ENCODE peak calls at places on chromosomes 5 and 9, in eight cellular contexts. J is CD8-positive, alpha-beta T cell; U is upper lobe of right lung; S is AG10803; K is Peyer's patch; G is fibroblast of gingiva; I is endothelial cell; V is activated T-cell treated with anti-CD3 and anti-CD28 coated beads for 48 hours. X is an unnamed sample.

GRCh38 chr9:33374634-33375237 is 27.6 kb downstream of the AQP7 start:
- DNase-seq in J (peak), G (peak), I (peak), V (peak), U (peak), S (peak), K (peak), X (peak)

GRCh38 chr5:77957-78804 is 13.8 kb upstream of the PLEKHG4B start:
- DNase-seq in K (no peak), S (peak), G (no peak), U (no peak), V (peak), J (no peak), I (peak), X (peak)

GRCh38 chr5:133665571-133665970 is 53.2 kb upstream of the FSTL4 start:
- DNase-seq in K (no peak), I (no peak), S (no peak), J (no peak), G (no peak), V (no peak), U (no peak), X (no peak)

GRCh38 chr5:61496406-61497307 is 164.6 kb downstream of the ZSWIM6 start:
- DNase-seq in G (peak), J (no peak), I (no peak), S (peak), U (no peak), V (no peak), K (no peak), X (no peak)

GRCh38 chr5:102823441-102823874 is 68.4 kb downstream of the PAM start:
- DNase-seq in S (peak), I (no peak), V (no peak), U (no peak), G (peak), K (no peak), J (no peak), X (no peak)

GRCh38 chr5:171790408-171790807 is 4.8 kb downstream of the SMIM23 start:
- DNase-seq in V (no peak), U (no peak), K (no peak), S (no peak), I (no peak), G (no peak), J (no peak), X (no peak)

GRCh38 chr5:126594676-126595485 is at the start of gene ALDH7A1:
- DNase-seq in U (peak), I (peak), V (peak), G (peak), J (no peak), S (peak), K (peak), X (no peak)

GRCh38 chr5:144086295-144086694 is 84.2 kb downstream of the YIPF5 start:
- DNase-seq in U (no peak), G (no peak), I (no peak), S (no peak), V (no peak), J (no peak), K (no peak), X (no peak)

GRCh38 chr9:15239816-15240215 is 67.2 kb downstream of the TTC39B start:
- DNase-seq in S (peak), I (no peak), V (no peak), U (no peak), J (no peak), K (no peak), G (peak), X (no peak)

GRCh38 chr5:56012281-56012963 is 17.7 kb upstream of the IL6ST start:
- DNase-seq in S (peak), V (no peak), K (no peak), J (peak), I (no peak), G (peak), U (no peak), X (no peak)

GRCh38 chr5:79172269-79172668 is 60.7 kb downstream of the BHMT start:
- DNase-seq in S (no peak), U (no peak), I (no peak), G (no peak), V (no peak), K (no peak), J (no peak), X (no peak)

GRCh38 chr9:105329729-105330082 is 85.3 kb downstream of the SLC44A1 start:
- DNase-seq in K (no peak), S (peak), U (no peak), V (no peak), G (peak), I (no peak), J (no peak), X (no peak)

GRCh38 chr9:130845901-130846381 is 10.9 kb downstream of the ABL1 start:
- DNase-seq in V (no peak), K (no peak), S (peak), J (no peak), U (no peak), I (no peak), G (peak), X (no peak)

GRCh38 chr5:166722939-166723338 is 1568.5 kb upstream of the WWC1 start:
- DNase-seq in J (no peak), S (peak), G (peak), K (no peak), I (no peak), V (no peak), U (no peak), X (peak)

GRCh38 chr5:59592101-59592500 is 301.4 kb downstream of the PDE4D start:
- DNase-seq in G (peak), I (no peak), U (no peak), S (peak), K (no peak), V (no peak), J (no peak), X (no peak)

GRCh38 chr5:168878121-168878520 is 299.0 kb upstream of the PANK3 start:
- DNase-seq in U (no peak), G (no peak), J (no peak), V (no peak), S (no peak), K (no peak), I (no peak), X (no peak)

GRCh38 chr5:17813214-17813613 is 179.0 kb downstream of the TAF11L14 start:
- DNase-seq in S (no peak), V (no peak), J (no peak), I (no peak), U (no peak), K (no peak), G (no peak), X (no peak)

GRCh38 chr5:126274396-126274795 is 148.8 kb upstream of the GRAMD2B start:
- DNase-seq in S (no peak), K (no peak), U (no peak), J (no peak), V (no peak), G (no peak), I (no peak), X (no peak)

GRCh38 chr5:95861858-95862561 is 39.5 kb upstream of the GLRX start:
- DNase-seq in S (peak), U (no peak), G (no peak), K (no peak), I (no peak), J (no peak), V (no peak), X (no peak)

GRCh38 chr5:180718810-180719453 is 20.9 kb downstream of the OR2Y1 start:
- DNase-seq in K (no peak), J (peak), U (no peak), S (peak), G (peak), I (peak), V (no peak), X (peak)

GRCh38 chr5:79008362-79008761 is 23.3 kb upstream of the ARSB start:
- DNase-seq in S (no peak), V (no peak), J (no peak), I (no peak), G (no peak), K (no peak), U (no peak), X (no peak)

GRCh38 chr9:86043999-86044398 is 55.4 kb downstream of the GOLM1 start:
- DNase-seq in K (no peak), I (no peak), V (no peak), S (no peak), U (no peak), J (no peak), G (no peak), X (no peak)

GRCh38 chr9:91847576-91847975 is 102.5 kb downstream of the ROR2 start:
- DNase-seq in K (no peak), J (no peak), U (no peak), G (peak), S (peak), I (peak), V (no peak), X (no peak)

GRCh38 chr5:123546657-123547056 is 34.7 kb downstream of the CSNK1G3 start:
- DNase-seq in J (no peak), V (no peak), S (no peak), K (no peak), U (no peak), G (peak), I (no peak), X (no peak)

GRCh38 chr5:156589104-156589858 is 260.8 kb upstream of the PPP1R2B start:
- DNase-seq in I (no peak), S (no peak), U (no peak), K (no peak), V (no peak), J (no peak), G (no peak), X (no peak)

GRCh38 chr9:4837768-4838546 is 45.2 kb downstream of the RCL1 start:
- DNase-seq in G (peak), U (no peak), J (no peak), S (peak), K (no peak), I (no peak), V (no peak), X (no peak)

GRCh38 chr9:134476256-134476941 is 150.1 kb downstream of the RXRA start:
- DNase-seq in G (no peak), J (no peak), U (no peak), I (no peak), V (no peak), K (no peak), S (no peak), X (no peak)

GRCh38 chr5:72390836-72391235 is 70.7 kb downstream of the PTCD2 start:
- DNase-seq in I (no peak), G (no peak), J (no peak), S (no peak), K (no peak), U (no peak), V (no peak), X (no peak)

X was measured in OCI-LY7.